ENCODE peak calls at places on chromosomes 4 and X, in nine cellular contexts. One of them, this sample, is unnamed.
A peak's percentile ranks its signal among the peaks of the same experiment; 100 is the strongest.

GRCh38 chr4:184448828-184449227 is 25.5 kb downstream of the IRF2 start:
- DNase-seq in Panc1: no peak
- DNase-seq in HCT116: no peak
- DNase-seq in prostate gland: no peak
- DNase-seq in K562: no peak
- DNase-seq in GM12878: no peak
- DNase-seq in SK-N-SH: no peak
- DNase-seq in stomach: no peak
- DNase-seq in upper lobe of left lung: peak; percentile 67
- DNase-seq in this sample: no peak

GRCh38 chr4:169098969-169099685 is 89.1 kb upstream of the CBR4 start:
- DNase-seq in SK-N-SH: no peak
- DNase-seq in prostate gland: no peak
- DNase-seq in Panc1: no peak
- DNase-seq in GM12878: no peak
- DNase-seq in K562: no peak
- DNase-seq in HCT116: no peak
- DNase-seq in upper lobe of left lung: no peak
- DNase-seq in stomach: no peak
- DNase-seq in this sample: no peak

GRCh38 chrX:29478336-29479069 is 736.9 kb upstream of the MAGEB2 start:
- DNase-seq in Panc1: no peak
- DNase-seq in SK-N-SH: peak; percentile 56
- DNase-seq in K562: peak; percentile 3
- DNase-seq in prostate gland: no peak
- DNase-seq in HCT116: peak; percentile 36
- DNase-seq in stomach: peak; percentile 26
- DNase-seq in upper lobe of left lung: no peak
- DNase-seq in GM12878: peak; percentile 51
- DNase-seq in this sample: no peak

GRCh38 chr4:25667931-25668557 is 12.4 kb downstream of the SLC34A2 start:
- DNase-seq in Panc1: no peak
- DNase-seq in HCT116: peak; percentile 15
- DNase-seq in GM12878: no peak
- DNase-seq in upper lobe of left lung: no peak
- DNase-seq in prostate gland: no peak
- DNase-seq in SK-N-SH: no peak
- DNase-seq in K562: peak; percentile 28
- DNase-seq in stomach: no peak
- DNase-seq in this sample: no peak

GRCh38 chr4:157840630-157841029 is 332.2 kb downstream of the GASK1B start:
- DNase-seq in K562: no peak
- DNase-seq in prostate gland: no peak
- DNase-seq in stomach: no peak
- DNase-seq in upper lobe of left lung: no peak
- DNase-seq in SK-N-SH: no peak
- DNase-seq in Panc1: no peak
- DNase-seq in GM12878: no peak
- DNase-seq in HCT116: no peak
- DNase-seq in this sample: no peak

GRCh38 chrX:117957128-117957527 is 159.5 kb downstream of the KLHL13 start:
- DNase-seq in upper lobe of left lung: no peak
- DNase-seq in stomach: no peak
- DNase-seq in Panc1: no peak
- DNase-seq in K562: no peak
- DNase-seq in GM12878: no peak
- DNase-seq in prostate gland: no peak
- DNase-seq in HCT116: no peak
- DNase-seq in SK-N-SH: no peak
- DNase-seq in this sample: no peak

GRCh38 chr4:146124023-146124680 is 51.4 kb upstream of the LSM6 start:
- DNase-seq in stomach: no peak
- DNase-seq in SK-N-SH: no peak
- DNase-seq in Panc1: no peak
- DNase-seq in K562: no peak
- DNase-seq in upper lobe of left lung: no peak
- DNase-seq in prostate gland: no peak
- DNase-seq in GM12878: no peak
- DNase-seq in HCT116: no peak
- DNase-seq in this sample: no peak

GRCh38 chr4:109302366-109303140 is at the start of gene COL25A1:
- DNase-seq in GM12878: no peak
- DNase-seq in stomach: peak; percentile 26
- DNase-seq in prostate gland: peak; percentile 53
- DNase-seq in Panc1: no peak
- DNase-seq in HCT116: no peak
- DNase-seq in SK-N-SH: peak; percentile 65
- DNase-seq in upper lobe of left lung: peak; percentile 69
- DNase-seq in K562: no peak
- DNase-seq in this sample: no peak

GRCh38 chr4:64340243-64341110 is 68.8 kb downstream of the TECRL start:
- DNase-seq in Panc1: no peak
- DNase-seq in K562: no peak
- DNase-seq in stomach: no peak
- DNase-seq in prostate gland: no peak
- DNase-seq in SK-N-SH: no peak
- DNase-seq in upper lobe of left lung: no peak
- DNase-seq in HCT116: no peak
- DNase-seq in GM12878: no peak
- DNase-seq in this sample: no peak

GRCh38 chr4:135177323-135177722 is 975.7 kb upstream of the PABPC4L start:
- DNase-seq in Panc1: no peak
- DNase-seq in SK-N-SH: no peak
- DNase-seq in K562: no peak
- DNase-seq in HCT116: no peak
- DNase-seq in GM12878: no peak
- DNase-seq in stomach: no peak
- DNase-seq in upper lobe of left lung: no peak
- DNase-seq in prostate gland: no peak
- DNase-seq in this sample: no peak

GRCh38 chrX:45719751-45720501 is 519.2 kb upstream of the DIPK2B start:
- DNase-seq in prostate gland: no peak
- DNase-seq in GM12878: no peak
- DNase-seq in Panc1: no peak
- DNase-seq in HCT116: no peak
- DNase-seq in K562: no peak
- DNase-seq in SK-N-SH: no peak
- DNase-seq in upper lobe of left lung: no peak
- DNase-seq in stomach: no peak
- DNase-seq in this sample: no peak

GRCh38 chr4:98027827-98028226 is 115.4 kb downstream of the STPG2 start:
- DNase-seq in prostate gland: no peak
- DNase-seq in stomach: no peak
- DNase-seq in upper lobe of left lung: no peak
- DNase-seq in GM12878: no peak
- DNase-seq in K562: no peak
- DNase-seq in Panc1: no peak
- DNase-seq in HCT116: peak; percentile 64
- DNase-seq in SK-N-SH: no peak
- DNase-seq in this sample: no peak

GRCh38 chr4:26330946-26331345 is 10.1 kb downstream of the RBPJ start:
- DNase-seq in stomach: no peak
- DNase-seq in K562: no peak
- DNase-seq in GM12878: no peak
- DNase-seq in Panc1: no peak
- DNase-seq in upper lobe of left lung: no peak
- DNase-seq in SK-N-SH: no peak
- DNase-seq in HCT116: no peak
- DNase-seq in prostate gland: no peak
- DNase-seq in this sample: no peak

GRCh38 chrX:41922125-41922521 is 1.2 kb downstream of the CASK start:
- DNase-seq in SK-N-SH: peak; percentile 27
- DNase-seq in Panc1: no peak
- DNase-seq in GM12878: no peak
- DNase-seq in upper lobe of left lung: no peak
- DNase-seq in K562: no peak
- DNase-seq in stomach: no peak
- DNase-seq in HCT116: no peak
- DNase-seq in prostate gland: peak; percentile 3
- DNase-seq in this sample: no peak

GRCh38 chr4:8656185-8656517 is 63.6 kb downstream of the CPZ start:
- DNase-seq in Panc1: no peak
- DNase-seq in HCT116: no peak
- DNase-seq in K562: no peak
- DNase-seq in stomach: no peak
- DNase-seq in upper lobe of left lung: no peak
- DNase-seq in prostate gland: no peak
- DNase-seq in SK-N-SH: no peak
- DNase-seq in GM12878: no peak
- DNase-seq in this sample: no peak

GRCh38 chr4:181254771-181255170 is 988.4 kb upstream of the TENM3 start:
- DNase-seq in K562: no peak
- DNase-seq in Panc1: no peak
- DNase-seq in SK-N-SH: no peak
- DNase-seq in stomach: no peak
- DNase-seq in GM12878: no peak
- DNase-seq in HCT116: no peak
- DNase-seq in upper lobe of left lung: no peak
- DNase-seq in prostate gland: no peak
- DNase-seq in this sample: no peak

GRCh38 chrX:130994671-130995070 is 63.5 kb upstream of the ARHGAP36 start:
- DNase-seq in K562: peak; percentile 28
- DNase-seq in upper lobe of left lung: no peak
- DNase-seq in SK-N-SH: peak; percentile 30
- DNase-seq in GM12878: no peak
- DNase-seq in stomach: no peak
- DNase-seq in HCT116: no peak
- DNase-seq in prostate gland: no peak
- DNase-seq in Panc1: no peak
- DNase-seq in this sample: peak; percentile 3

GRCh38 chrX:132292753-132293152 is 73.5 kb upstream of the RAP2C start:
- DNase-seq in upper lobe of left lung: no peak
- DNase-seq in K562: peak; percentile 33
- DNase-seq in GM12878: peak; percentile 19
- DNase-seq in Panc1: peak; percentile 24
- DNase-seq in SK-N-SH: peak; percentile 54
- DNase-seq in stomach: no peak
- DNase-seq in prostate gland: peak; percentile 6
- DNase-seq in HCT116: peak; percentile 15
- DNase-seq in this sample: peak; percentile 14

GRCh38 chr4:10093801-10094552 is 22.6 kb downstream of the WDR1 start:
- DNase-seq in stomach: no peak
- DNase-seq in SK-N-SH: peak; percentile 50
- DNase-seq in K562: no peak
- DNase-seq in GM12878: no peak
- DNase-seq in prostate gland: no peak
- DNase-seq in HCT116: no peak
- DNase-seq in Panc1: no peak
- DNase-seq in upper lobe of left lung: peak; percentile 56
- DNase-seq in this sample: peak; percentile 48
- TF ChIP-seq POLR2AphosphoS5 in stomach: no peak
- TF ChIP-seq POLR2AphosphoS5 in SK-N-SH: no peak
- TF ChIP-seq POLR2AphosphoS5 in K562: no peak
- TF ChIP-seq POLR2AphosphoS5 in GM12878: no peak
- TF ChIP-seq POLR2AphosphoS5 in prostate gland: peak; percentile 23
- TF ChIP-seq POLR2AphosphoS5 in HCT116: no peak
- TF ChIP-seq POLR2AphosphoS5 in Panc1: no peak
- TF ChIP-seq POLR2AphosphoS5 in upper lobe of left lung: peak; percentile 6
- TF ChIP-seq POLR2AphosphoS5 in this sample: no peak

GRCh38 chr4:52028970-52029369 is 8.8 kb upstream of the LRRC66 start:
- DNase-seq in prostate gland: no peak
- DNase-seq in Panc1: no peak
- DNase-seq in upper lobe of left lung: no peak
- DNase-seq in GM12878: no peak
- DNase-seq in stomach: no peak
- DNase-seq in HCT116: no peak
- DNase-seq in K562: no peak
- DNase-seq in SK-N-SH: no peak
- DNase-seq in this sample: no peak
- H3K36me3 ChIP-seq in prostate gland: no peaks in the 10 kb centered on the region
- H3K36me3 ChIP-seq in Panc1: no peaks in the 10 kb centered on the region
- H3K36me3 ChIP-seq in upper lobe of left lung: peaks cover 9% of the 10 kb centered on the region
- H3K36me3 ChIP-seq in GM12878: no peaks in the 10 kb centered on the region
- H3K36me3 ChIP-seq in stomach: peaks cover 56% of the 10 kb centered on the region
- H3K36me3 ChIP-seq in HCT116: peaks cover 14% of the 10 kb centered on the region
- H3K36me3 ChIP-seq in K562: no peaks in the 10 kb centered on the region
- H3K36me3 ChIP-seq in SK-N-SH: peaks cover 73% of the 10 kb centered on the region
- H3K36me3 ChIP-seq in this sample: peaks cover 32% of the 10 kb centered on the region

DNA sequence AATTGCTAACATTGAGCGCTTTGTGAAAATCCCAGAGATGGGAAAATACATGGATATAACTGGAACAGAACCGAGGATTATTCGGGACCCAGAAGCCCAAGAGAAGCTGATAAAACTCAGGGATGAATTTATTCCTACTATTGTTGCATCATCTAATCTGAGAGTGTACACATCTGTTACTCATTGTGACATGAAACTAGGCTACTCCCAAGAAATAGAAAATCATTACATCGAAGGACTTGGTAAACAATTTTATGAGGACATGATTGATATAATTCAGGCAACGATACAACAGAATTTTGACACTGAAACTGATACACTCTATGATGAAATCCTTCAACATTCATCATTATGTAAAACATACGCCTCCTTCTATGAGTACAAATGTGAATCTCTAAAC is 194.3 kb downstream of the NWD2 start:
- DNase-seq in prostate gland: no peak
- DNase-seq in HCT116: no peak
- DNase-seq in GM12878: no peak
- DNase-seq in Panc1: no peak
- DNase-seq in upper lobe of left lung: no peak
- DNase-seq in stomach: no peak
- DNase-seq in K562: no peak
- DNase-seq in SK-N-SH: no peak
- DNase-seq in this sample: no peak
- H3K27ac ChIP-seq in prostate gland: no peak overlapping the region
- H3K27ac ChIP-seq in HCT116: no peak overlapping the region
- H3K27ac ChIP-seq in GM12878: no peak overlapping the region
- H3K27ac ChIP-seq in Panc1: no peak overlapping the region
- H3K27ac ChIP-seq in upper lobe of left lung: no peak overlapping the region
- H3K27ac ChIP-seq in stomach: no peak overlapping the region
- H3K27ac ChIP-seq in K562: no peak overlapping the region
- H3K27ac ChIP-seq in SK-N-SH: no peak overlapping the region
- H3K27ac ChIP-seq in this sample: no peak overlapping the region

DNA sequence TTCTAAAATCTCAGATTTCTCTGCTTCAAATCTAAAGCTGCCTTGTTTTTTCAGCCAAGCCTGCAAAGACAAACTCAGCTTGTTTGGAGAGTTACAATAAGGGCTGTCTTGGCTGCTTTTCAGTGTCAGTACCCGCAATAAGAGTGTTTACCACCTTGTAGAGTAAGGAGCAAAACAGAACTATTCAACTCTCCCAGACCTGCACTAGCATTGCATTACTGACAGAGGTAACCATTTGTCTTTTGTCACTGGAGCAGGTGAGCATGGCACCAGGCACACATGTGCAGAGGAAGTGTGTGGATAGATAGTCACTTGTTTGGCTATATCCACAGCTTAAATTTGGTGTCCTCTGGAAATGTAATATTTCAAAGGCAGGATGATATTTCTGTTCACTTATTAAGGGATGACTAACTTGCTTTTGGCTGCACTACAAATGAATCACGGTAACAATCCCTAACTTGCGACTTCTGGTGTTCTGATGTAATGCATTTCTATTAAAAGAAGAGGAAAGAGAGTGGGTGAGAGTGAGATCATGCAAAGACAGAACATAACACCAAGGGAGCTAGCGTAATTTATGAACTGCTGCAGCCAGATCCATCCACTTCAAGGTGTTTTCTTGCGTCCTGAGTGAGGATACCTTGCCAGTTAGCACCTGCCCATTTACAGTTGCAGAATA is 38.6 kb downstream of the PTCHD1 start:
- DNase-seq in stomach: no peak
- DNase-seq in HCT116: no peak
- DNase-seq in K562: no peak
- DNase-seq in SK-N-SH: no peak
- DNase-seq in GM12878: no peak
- DNase-seq in upper lobe of left lung: no peak
- DNase-seq in prostate gland: no peak
- DNase-seq in Panc1: peak; percentile 10
- DNase-seq in this sample: no peak
- TF ChIP-seq POLR2AphosphoS5 in stomach: no peak
- TF ChIP-seq POLR2AphosphoS5 in HCT116: no peak
- TF ChIP-seq POLR2AphosphoS5 in K562: no peak
- TF ChIP-seq POLR2AphosphoS5 in SK-N-SH: no peak
- TF ChIP-seq POLR2AphosphoS5 in GM12878: no peak
- TF ChIP-seq POLR2AphosphoS5 in upper lobe of left lung: no peak
- TF ChIP-seq POLR2AphosphoS5 in prostate gland: peak; percentile 21
- TF ChIP-seq POLR2AphosphoS5 in Panc1: no peak
- TF ChIP-seq POLR2AphosphoS5 in this sample: no peak